ENCODE peak calls at places on chromosomes 1 and 21, in four cellular contexts. I is KG1, G is pancreas, M is lower lobe of right lung. H is an unnamed sample.

GRCh38 chr1:32761253-32761877 is 55.8 kb downstream of the YARS1 start:
- DNase-seq in G (peak), M (peak), I (no peak), H (peak)

GRCh38 chr1:19210772-19211549 is 895 bp upstream of the UBR4 start:
- DNase-seq in M (no peak), G (no peak), I (peak), H (no peak)

GRCh38 chr1:13451399-13451965 is 41.2 kb downstream of the PRAMEF20 start:
- DNase-seq in I (no peak), M (no peak), G (no peak), H (no peak)

GRCh38 chr21:35528109-35529042 is 479.3 kb upstream of the RUNX1 start:
- DNase-seq in G (no peak), M (peak), I (no peak), H (no peak)

GRCh38 chr1:184299796-184300195 is 87.0 kb upstream of the C1orf21 start:
- DNase-seq in G (no peak), M (no peak), I (no peak), H (no peak)

GRCh38 chr1:19762175-19762779 is 37.4 kb downstream of the TMCO4 start:
- DNase-seq in M (no peak), G (peak), I (no peak), H (peak)

GRCh38 chr21:45972716-45973474 is 8.7 kb upstream of the COL6A1 start:
- DNase-seq in M (peak), G (peak), I (no peak), H (no peak)

GRCh38 chr1:177966199-177966598 is 3.7 kb downstream of the SEC16B start:
- DNase-seq in M (no peak), I (no peak), G (no peak), H (no peak)

GRCh38 chr1:30256911-30257310 is 466.5 kb downstream of the MATN1 start:
- DNase-seq in G (no peak), M (no peak), I (no peak), H (no peak)

GRCh38 chr1:224177356-224177999 is 5.6 kb upstream of the DEGS1 start:
- DNase-seq in I (no peak), M (no peak), G (no peak), H (no peak)

GRCh38 chr1:215845224-215845902 is 278.3 kb downstream of the KCTD3 start:
- DNase-seq in G (no peak), M (no peak), I (no peak), H (no peak)

GRCh38 chr1:225877570-225877969 is 4.6 kb downstream of the TMEM63A start:
- DNase-seq in I (no peak), M (peak), G (peak), H (peak)

GRCh38 chr1:223421025-223421424 is 27.8 kb downstream of the CCDC185 start:
- DNase-seq in M (no peak), I (no peak), G (peak), H (no peak)

GRCh38 chr1:42765832-42766722 is 751 bp downstream of the P3H1 start:
- DNase-seq in I (peak), M (no peak), G (peak), H (peak)

GRCh38 chr1:184771190-184771691 is 16.6 kb upstream of the EDEM3 start:
- DNase-seq in G (peak), I (no peak), M (no peak), H (no peak)

GRCh38 chr1:30232288-30232899 is 491.0 kb downstream of the MATN1 start:
- DNase-seq in I (no peak), M (no peak), G (no peak), H (no peak)

GRCh38 chr1:181680871-181681270 is 197.6 kb downstream of the CACNA1E start:
- DNase-seq in I (no peak), G (no peak), M (no peak), H (no peak)

GRCh38 chr1:101460709-101461108 is 223.9 kb downstream of the S1PR1 start:
- DNase-seq in I (no peak), G (no peak), M (no peak), H (no peak)

GRCh38 chr1:15304708-15305326 is 57.8 kb downstream of the FHAD1 start:
- DNase-seq in M (peak), I (peak), G (peak), H (peak)

GRCh38 chr1:30106125-30106524 is 617.3 kb downstream of the MATN1 start:
- DNase-seq in G (no peak), M (no peak), I (no peak), H (peak)

GRCh38 chr1:206442101-206442500 is 28.2 kb upstream of the IKBKE start:
- DNase-seq in M (no peak), I (no peak), G (no peak), H (no peak)

GRCh38 chr1:52801011-52801410 is 41.5 kb upstream of the ZYG11A start:
- DNase-seq in M (no peak), G (no peak), I (no peak), H (no peak)

GRCh38 chr1:17816511-17816910 is 61.4 kb downstream of the ACTL8 start:
- DNase-seq in I (no peak), M (no peak), G (no peak), H (no peak)

H was measured in prostate gland.